ENCODE peak calls at places on chromosomes 1 and 21, in four cellular contexts. B is NCI-H1105; X is transverse colon; T is activated effector memory CD4-positive, alpha-beta T cell treated with Interleukin-2 at 50 U/mL for 16 hours. P is an unnamed sample.
A peak's percentile ranks its signal among the peaks of the same experiment; 100 is the strongest.

GRCh38 chr1:10107985-10108663 is 75.4 kb downstream of the UBE4B start:
- DNase-seq in B (no peak), T (no peak), X (no peak), P (no peak)

GRCh38 chr21:43643193-43643592 is 16.1 kb downstream of the HSF2BP start:
- DNase-seq in B (no peak), T (no peak), X (no peak), P (no peak)

GRCh38 chr1:194014004-194014403 is 827.6 kb upstream of the B3GALT2 start:
- DNase-seq in T (no peak), B (no peak), X (no peak), P (no peak)

GRCh38 chr1:204842892-204843291 is 27.8 kb upstream of the NFASC start:
- DNase-seq in T (no peak), X (peak; percentile 30), B (no peak), P (no peak)

GRCh38 chr1:220927442-220927841 is 48.2 kb downstream of the HLX start:
- DNase-seq in T (no peak), B (no peak), X (no peak), P (no peak)

GRCh38 chr1:245154429-245155185 is at the start of gene KIF26B:
- DNase-seq in T (no peak), X (no peak), B (no peak), P (no peak)

GRCh38 chr1:43853161-43853921 is 80.3 kb upstream of the ARTN start:
- DNase-seq in T (no peak), B (peak; percentile 73), X (peak; percentile 78), P (peak; percentile 63)

GRCh38 chr1:28750330-28750729 is 13.6 kb downstream of the YTHDF2 start:
- DNase-seq in X (no peak), B (no peak), T (no peak), P (no peak)

GRCh38 chr21:38095220-38095619 is 161.6 kb upstream of the KCNJ15 start:
- DNase-seq in X (no peak), T (no peak), B (no peak), P (no peak)

GRCh38 chr1:55812281-55812680 is 597.1 kb upstream of the USP24 start:
- DNase-seq in T (no peak), X (no peak), B (no peak), P (no peak)

GRCh38 chr1:203378529-203379271 is 27.8 kb upstream of the FMOD start:
- DNase-seq in X (no peak), B (no peak), T (no peak), P (peak; percentile 9)

GRCh38 chr1:221687731-221688487 is 54.0 kb downstream of the DUSP10 start:
- DNase-seq in X (no peak), B (no peak), T (no peak), P (no peak)

GRCh38 chr1:185375583-185375982 is 58.5 kb upstream of the IVNS1ABP start:
- DNase-seq in X (no peak), T (no peak), B (no peak), P (peak; percentile 17)

GRCh38 chr1:114199017-114199594 is 45.4 kb upstream of the SYT6 start:
- DNase-seq in X (no peak), T (no peak), B (no peak), P (no peak)

GRCh38 chr1:153585009-153585408 is 19.4 kb upstream of the S100A2 start:
- DNase-seq in T (no peak), X (no peak), B (no peak), P (no peak)

GRCh38 chr1:240194120-240194519 is 102.4 kb downstream of the FMN2 start:
- DNase-seq in B (no peak), X (peak; percentile 21), T (no peak), P (peak; percentile 43)

GRCh38 chr1:155003766-155004351 is 1.3 kb downstream of the ZBTB7B start:
- DNase-seq in T (no peak), X (peak; percentile 78), B (no peak), P (no peak)

GRCh38 chr1:59484090-59484489 is 187.2 kb downstream of the FGGY start:
- DNase-seq in X (no peak), T (no peak), B (no peak), P (no peak)

GRCh38 chr1:47563206-47563605 is 125.4 kb downstream of the FOXD2 start:
- DNase-seq in T (no peak), X (no peak), B (no peak), P (no peak)

GRCh38 chr1:20252587-20252986 is 38.1 kb upstream of the VWA5B1 start:
- DNase-seq in X (no peak), T (no peak), B (no peak), P (no peak)

GRCh38 chr1:59077739-59078503 is 219.0 kb upstream of the FGGY start:
- DNase-seq in B (peak; percentile 98), T (no peak), X (no peak), P (no peak)

GRCh38 chr1:50421366-50421748 is 1.9 kb downstream of the DMRTA2 start:
- DNase-seq in X (no peak), B (no peak), T (no peak), P (no peak)

GRCh38 chr1:56202186-56202585 is 377.2 kb downstream of the PLPP3 start:
- DNase-seq in X (no peak), B (no peak), T (no peak), P (no peak)

GRCh38 chr1:8394456-8395321 is 76.8 kb downstream of the SLC45A1 start:
- DNase-seq in B (no peak), T (no peak), X (no peak), P (no peak)